ENCODE peak calls at places on chromosomes 6 and 20, in four cellular contexts. Z, I, H and D are unnamed samples.

GRCh38 chr20:13271977-13272975 is 51.2 kb downstream of the ISM1 start:
- DNase-seq in Z (no peak), I (no peak), H (no peak), D (no peak)

GRCh38 chr6:107123501-107123900 is 8.2 kb upstream of the BEND3 start:
- DNase-seq in Z (no peak), I (no peak), H (no peak), D (no peak)

GRCh38 chr20:29443819-29444218 is 1813.6 kb upstream of the DEFB115 start:
- DNase-seq in Z (no peak), I (no peak), H (no peak), D (no peak)

GRCh38 chr20:23156842-23157423 is 70.8 kb upstream of the CD93 start:
- DNase-seq in Z (no peak), I (peak; percentile 11), H (no peak), D (no peak)

GRCh38 chr6:113103618-113104390 is 753.3 kb upstream of the MARCKS start:
- DNase-seq in Z (no peak), I (no peak), H (no peak), D (no peak)

GRCh38 chr6:116446399-116446798 is 14.8 kb upstream of the CALHM6 start:
- DNase-seq in Z (no peak), I (no peak), H (no peak), D (no peak)

GRCh38 chr6:156827382-156827781 is 50.2 kb downstream of the ARID1B start:
- DNase-seq in Z (no peak), I (no peak), H (no peak), D (no peak)

GRCh38 chr6:97841763-97842162 is 558.7 kb upstream of the MMS22L start:
- DNase-seq in Z (no peak), I (no peak), H (no peak), D (no peak)

GRCh38 chr6:2854394-2854982 is 12.8 kb upstream of the SERPINB1 start:
- DNase-seq in Z (no peak), I (no peak), H (no peak), D (no peak)

GRCh38 chr6:106974337-106974998 is at the start of gene CD24:
- DNase-seq in Z (no peak), I (no peak), H (no peak), D (peak; percentile 57)

GRCh38 chr20:63742381-63743024 is 2.9 kb downstream of the SLC2A4RG start:
- DNase-seq in Z (no peak), I (peak; percentile 5), H (no peak), D (no peak)

GRCh38 chr20:35011589-35012226 is 56.0 kb downstream of the MYH7B start:
- DNase-seq in Z (no peak), I (no peak), H (no peak), D (no peak)

GRCh38 chr20:31681128-31681727 is 41.4 kb downstream of the BCL2L1 start:
- DNase-seq in Z (no peak), I (no peak), H (no peak), D (no peak)

GRCh38 chr6:96853083-96853482 is 15.8 kb upstream of the GPR63 start:
- DNase-seq in Z (no peak), I (no peak), H (no peak), D (no peak)

DNA sequence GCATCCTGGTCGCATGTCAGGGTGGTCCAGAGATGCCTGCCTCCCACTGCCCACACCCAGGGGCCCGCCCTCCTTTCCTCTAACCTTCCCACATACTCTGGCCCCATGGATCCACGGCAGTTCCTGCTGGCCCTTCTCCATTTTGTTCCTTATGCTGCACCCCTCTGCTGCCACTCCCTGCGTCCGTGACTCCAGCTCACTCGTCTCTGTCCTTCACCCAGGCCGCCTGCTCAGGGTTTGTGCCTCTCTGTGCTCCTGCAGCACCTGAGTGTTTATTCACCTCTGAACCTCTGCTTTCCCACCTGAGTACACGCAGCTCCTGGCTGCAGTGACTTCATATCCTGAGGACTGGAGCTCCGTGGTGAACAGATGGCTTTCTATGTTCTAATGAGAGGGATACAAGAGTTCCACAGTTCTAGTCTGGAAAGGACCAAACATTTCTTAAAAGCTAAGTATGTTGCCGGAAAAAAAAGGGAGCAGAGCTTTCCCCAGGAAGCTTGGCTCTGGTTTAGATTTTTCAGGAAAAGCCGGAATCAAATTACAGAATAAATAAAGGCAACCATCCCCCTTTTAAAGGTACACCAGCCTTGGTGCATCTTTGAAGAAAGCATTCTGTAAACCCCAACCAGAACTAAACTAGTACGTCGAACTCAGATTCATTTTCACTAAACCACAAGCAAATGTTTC is 1.5 kb upstream of the GNRH2 start:
- DNase-seq in Z (no peak), I (no peak), H (no peak), D (no peak)
- TF ChIP-seq MAX in Z (no peak), I (no peak), H (no peak), D (no peak)

DNA sequence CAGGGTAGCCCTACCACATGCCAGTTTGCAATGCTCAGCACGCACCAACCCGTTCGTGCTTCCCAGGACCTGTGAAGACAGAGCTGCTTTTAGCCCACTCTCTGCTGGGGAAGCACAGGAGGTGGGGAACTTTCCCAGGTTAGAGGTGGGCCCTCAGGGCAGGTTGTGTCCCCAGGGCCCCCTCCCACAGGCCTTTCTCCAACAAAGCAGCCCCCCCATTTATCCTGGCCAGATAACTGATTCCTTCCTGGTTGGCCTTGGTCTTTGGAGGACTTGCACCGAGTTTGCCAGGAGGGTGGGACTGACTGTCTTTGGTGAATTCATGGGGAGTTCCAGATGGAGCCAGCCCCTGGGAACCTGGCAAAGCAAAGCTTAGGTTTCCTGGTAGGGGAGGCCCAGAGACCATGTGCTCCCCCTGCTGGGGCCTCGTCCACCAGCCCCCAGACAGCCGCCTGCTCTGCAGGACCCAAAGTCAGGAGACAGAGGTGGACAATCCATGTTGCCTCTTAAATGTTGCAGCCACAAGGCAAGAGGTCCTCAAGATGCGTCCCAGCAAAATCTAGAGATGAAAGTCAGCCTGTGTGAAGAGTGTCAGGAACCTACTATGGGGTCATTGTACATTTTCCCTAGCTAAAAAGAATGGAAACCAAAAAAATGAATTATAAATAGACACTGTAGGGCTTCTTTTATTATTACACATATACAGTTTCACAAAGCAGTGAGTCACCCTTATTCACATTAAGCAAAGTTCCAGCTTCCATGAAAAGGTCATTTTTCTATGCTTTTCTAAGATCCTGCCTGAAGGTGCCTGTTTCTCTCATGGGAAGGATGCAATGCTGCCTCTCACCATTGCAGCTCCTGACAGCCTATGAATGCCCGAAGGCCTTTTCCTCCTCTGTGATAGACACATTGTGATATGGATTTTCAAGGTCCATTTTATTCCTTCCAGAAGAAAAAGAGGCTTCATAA is 497.8 kb downstream of the PREX1 start:
- DNase-seq in Z (peak; percentile 32), I (peak; percentile 49), H (peak; percentile 25), D (peak; percentile 39)
- TF ChIP-seq CTCF in Z (peak; percentile 80), I (peak; percentile 39), H (peak; percentile 43), D (peak; percentile 25)

DNA sequence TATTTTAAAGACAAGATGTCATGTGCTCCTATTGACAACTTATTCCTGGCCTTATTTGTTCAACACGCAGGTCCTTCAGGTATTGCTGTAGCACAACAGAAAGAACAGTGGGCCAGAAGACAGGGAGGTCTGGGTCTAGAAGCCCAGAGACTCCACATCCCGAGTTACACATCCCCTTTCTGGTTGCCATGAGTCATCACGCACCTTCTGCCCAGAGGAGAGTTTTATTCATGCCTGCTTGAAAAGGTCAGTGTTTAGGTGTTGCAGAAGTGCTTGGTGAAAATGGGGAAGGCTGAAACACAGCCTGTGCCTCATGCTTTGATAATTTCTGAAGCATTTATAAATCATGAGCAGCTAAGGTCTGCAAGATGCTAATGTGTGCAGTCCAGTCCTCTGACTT is 256.4 kb downstream of the GMPR start:
- DNase-seq in Z (no peak), I (no peak), H (no peak), D (no peak)
- TF ChIP-seq RNF2 in Z (no peak), I (no peak), H (no peak), D (no peak)

GRCh38 chr6:53915292-53915691 is 120.5 kb downstream of the LRRC1 start:
- DNase-seq in Z (no peak), I (no peak), H (no peak), D (no peak)

GRCh38 chr6:53912661-53913060 is 117.9 kb downstream of the LRRC1 start:
- DNase-seq in Z (no peak), I (no peak), H (no peak), D (no peak)

GRCh38 chr6:53913286-53913685 is 118.5 kb downstream of the LRRC1 start:
- DNase-seq in Z (no peak), I (no peak), H (no peak), D (no peak)

GRCh38 chr6:53906842-53907241 is 112.0 kb downstream of the LRRC1 start:
- DNase-seq in Z (no peak), I (no peak), H (no peak), D (no peak)

GRCh38 chr6:53910834-53911233 is 116.0 kb downstream of the LRRC1 start:
- DNase-seq in Z (no peak), I (no peak), H (no peak), D (no peak)
- TF ChIP-seq MAX in Z (no peak), I (no peak), H (no peak), D (no peak)

DNA sequence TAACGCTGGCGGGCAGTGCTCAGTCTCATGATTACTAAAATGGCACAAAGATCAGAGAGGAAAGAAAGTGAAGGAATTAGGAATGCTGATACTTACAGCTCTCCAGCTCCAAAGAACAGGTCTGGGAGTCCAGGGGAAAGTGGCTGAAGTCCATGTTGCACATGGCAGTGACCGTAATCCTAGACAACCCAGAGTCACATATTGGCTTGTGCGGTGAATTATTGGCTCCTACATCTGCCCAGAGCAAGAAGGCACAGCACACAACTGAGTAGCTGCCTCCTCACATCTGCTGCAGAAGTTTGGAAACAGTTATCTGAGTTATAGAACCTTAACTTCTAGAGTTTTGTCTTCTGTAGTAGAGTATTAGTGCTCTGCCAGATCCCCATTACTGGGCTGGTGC is 47.2 kb downstream of the GABRR2 start:
- DNase-seq in Z (no peak), I (no peak), H (no peak), D (no peak)
- TF ChIP-seq CTCF in Z (no peak), I (no peak), H (no peak), D (no peak)

GRCh38 chr20:3802524-3803239 is 6.6 kb downstream of the CDC25B start:
- DNase-seq in Z (no peak), I (no peak), H (no peak), D (no peak)

GRCh38 chr20:3800256-3800877 is 4.3 kb downstream of the CDC25B start:
- DNase-seq in Z (no peak), I (no peak), H (no peak), D (no peak)

GRCh38 chr20:3801846-3802245 is 5.7 kb downstream of the CDC25B start:
- DNase-seq in Z (no peak), I (no peak), H (no peak), D (no peak)

GRCh38 chr20:3800878-3801260 is 4.8 kb downstream of the CDC25B start:
- DNase-seq in Z (no peak), I (no peak), H (no peak), D (no peak)

DNA sequence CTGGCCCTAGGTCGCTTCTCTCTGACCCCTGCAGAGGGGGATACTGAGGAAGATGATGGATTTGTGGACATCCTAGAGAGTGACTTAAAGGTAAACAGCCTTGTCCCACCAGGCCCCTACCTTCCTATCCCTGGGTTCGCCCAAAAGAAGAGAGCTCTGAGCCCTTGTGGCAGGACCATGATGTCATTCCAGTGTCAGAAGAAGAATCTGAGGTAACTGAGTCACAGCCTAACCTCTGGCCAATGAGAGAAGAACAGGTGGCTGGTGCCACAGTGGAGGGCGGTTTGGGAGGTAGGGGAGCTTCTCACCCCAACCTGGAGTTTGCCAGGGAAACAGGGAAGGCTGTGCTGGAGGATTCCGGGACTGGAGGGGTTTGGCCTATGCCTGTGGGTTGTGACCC is 5.2 kb downstream of the CDC25B start:
- DNase-seq in Z (no peak), I (no peak), H (no peak), D (no peak)
- TF ChIP-seq RNF2 in Z (no peak), I (no peak), H (no peak), D (no peak)